ENCODE peak calls at places on chromosomes 11 and 22, in nine cellular contexts. One of them, this sample, is unnamed.

GRCh38 chr11:67538823-67539505 is 15.7 kb upstream of the CABP2 start:
- DNase-seq in SK-N-SH: no peak
- DNase-seq in adrenal gland: no peak
- DNase-seq in heart right ventricle: no peak
- DNase-seq in Caco-2: no peak
- DNase-seq in pancreas: no peak
- DNase-seq in iPS DF 6.9: no peak
- DNase-seq in GM23248: no peak
- DNase-seq in fibroblast of lung: no peak
- DNase-seq in this sample: no peak

GRCh38 chr11:118437046-118437735 is 899 bp downstream of the KMT2A start:
- DNase-seq in fibroblast of lung: peak; percentile 23
- DNase-seq in pancreas: peak; percentile 63
- DNase-seq in adrenal gland: peak; percentile 67
- DNase-seq in SK-N-SH: peak; percentile 57
- DNase-seq in Caco-2: peak; percentile 63
- DNase-seq in iPS DF 6.9: no peak
- DNase-seq in GM23248: peak; percentile 76
- DNase-seq in heart right ventricle: peak; percentile 39
- DNase-seq in this sample: peak; percentile 68

GRCh38 chr11:15638386-15638787 is 523.7 kb downstream of the INSC start:
- DNase-seq in heart right ventricle: no peak
- DNase-seq in fibroblast of lung: no peak
- DNase-seq in SK-N-SH: no peak
- DNase-seq in adrenal gland: no peak
- DNase-seq in GM23248: no peak
- DNase-seq in Caco-2: no peak
- DNase-seq in iPS DF 6.9: no peak
- DNase-seq in pancreas: no peak
- DNase-seq in this sample: no peak

GRCh38 chr11:102546923-102547471 is 16.4 kb upstream of the MMP7 start:
- DNase-seq in Caco-2: no peak
- DNase-seq in GM23248: no peak
- DNase-seq in adrenal gland: no peak
- DNase-seq in pancreas: no peak
- DNase-seq in fibroblast of lung: no peak
- DNase-seq in iPS DF 6.9: no peak
- DNase-seq in SK-N-SH: no peak
- DNase-seq in heart right ventricle: no peak
- DNase-seq in this sample: no peak

GRCh38 chr11:123254357-123254756 is 59.3 kb upstream of the CLMP start:
- DNase-seq in fibroblast of lung: no peak
- DNase-seq in adrenal gland: no peak
- DNase-seq in heart right ventricle: no peak
- DNase-seq in Caco-2: no peak
- DNase-seq in iPS DF 6.9: no peak
- DNase-seq in pancreas: no peak
- DNase-seq in GM23248: no peak
- DNase-seq in SK-N-SH: no peak
- DNase-seq in this sample: no peak

GRCh38 chr22:19042285-19043110 is 79.7 kb downstream of the DGCR2 start:
- DNase-seq in Caco-2: no peak
- DNase-seq in adrenal gland: no peak
- DNase-seq in heart right ventricle: no peak
- DNase-seq in iPS DF 6.9: no peak
- DNase-seq in fibroblast of lung: no peak
- DNase-seq in pancreas: no peak
- DNase-seq in GM23248: no peak
- DNase-seq in SK-N-SH: no peak
- DNase-seq in this sample: peak; percentile 54

GRCh38 chr11:130775306-130776043 is 140.8 kb downstream of the SNX19 start:
- DNase-seq in pancreas: no peak
- DNase-seq in SK-N-SH: no peak
- DNase-seq in fibroblast of lung: peak; percentile 66
- DNase-seq in heart right ventricle: no peak
- DNase-seq in adrenal gland: no peak
- DNase-seq in GM23248: peak; percentile 85
- DNase-seq in Caco-2: no peak
- DNase-seq in iPS DF 6.9: no peak
- DNase-seq in this sample: no peak

GRCh38 chr11:124108158-124108557 is 7.1 kb upstream of the VWA5A start:
- DNase-seq in fibroblast of lung: peak; percentile 55
- DNase-seq in heart right ventricle: no peak
- DNase-seq in GM23248: peak; percentile 13
- DNase-seq in SK-N-SH: no peak
- DNase-seq in iPS DF 6.9: no peak
- DNase-seq in adrenal gland: peak; percentile 53
- DNase-seq in Caco-2: no peak
- DNase-seq in pancreas: no peak
- DNase-seq in this sample: no peak

GRCh38 chr11:36211735-36212430 is 77.3 kb downstream of the COMMD9 start:
- DNase-seq in Caco-2: no peak
- DNase-seq in iPS DF 6.9: no peak
- DNase-seq in adrenal gland: no peak
- DNase-seq in SK-N-SH: peak; percentile 69
- DNase-seq in heart right ventricle: no peak
- DNase-seq in pancreas: no peak
- DNase-seq in GM23248: no peak
- DNase-seq in fibroblast of lung: no peak
- DNase-seq in this sample: no peak

GRCh38 chr11:13276454-13276851 is 1.1 kb upstream of the BMAL1 start:
- DNase-seq in heart right ventricle: no peak
- DNase-seq in fibroblast of lung: no peak
- DNase-seq in Caco-2: no peak
- DNase-seq in adrenal gland: no peak
- DNase-seq in iPS DF 6.9: no peak
- DNase-seq in SK-N-SH: peak; percentile 21
- DNase-seq in pancreas: no peak
- DNase-seq in GM23248: no peak
- DNase-seq in this sample: no peak

GRCh38 chr11:94734563-94735275 is 33.4 kb upstream of the AMOTL1 start:
- DNase-seq in GM23248: no peak
- DNase-seq in heart right ventricle: no peak
- DNase-seq in iPS DF 6.9: peak; percentile 61
- DNase-seq in pancreas: no peak
- DNase-seq in adrenal gland: no peak
- DNase-seq in SK-N-SH: no peak
- DNase-seq in Caco-2: no peak
- DNase-seq in fibroblast of lung: no peak
- DNase-seq in this sample: no peak

GRCh38 chr11:76701701-76702100 is 31.2 kb upstream of the LRRC32 start:
- DNase-seq in adrenal gland: peak; percentile 79
- DNase-seq in Caco-2: no peak
- DNase-seq in iPS DF 6.9: no peak
- DNase-seq in heart right ventricle: no peak
- DNase-seq in pancreas: no peak
- DNase-seq in GM23248: peak; percentile 84
- DNase-seq in SK-N-SH: no peak
- DNase-seq in fibroblast of lung: peak; percentile 66
- DNase-seq in this sample: no peak

GRCh38 chr11:133952199-133953190 is 4.3 kb downstream of the IGSF9B start:
- DNase-seq in iPS DF 6.9: no peak
- DNase-seq in adrenal gland: no peak
- DNase-seq in pancreas: no peak
- DNase-seq in SK-N-SH: no peak
- DNase-seq in Caco-2: no peak
- DNase-seq in fibroblast of lung: no peak
- DNase-seq in GM23248: no peak
- DNase-seq in heart right ventricle: no peak
- DNase-seq in this sample: no peak

GRCh38 chr11:2838091-2838490 is 47.5 kb downstream of the CDKN1C start:
- DNase-seq in fibroblast of lung: no peak
- DNase-seq in heart right ventricle: no peak
- DNase-seq in adrenal gland: no peak
- DNase-seq in SK-N-SH: no peak
- DNase-seq in Caco-2: no peak
- DNase-seq in iPS DF 6.9: no peak
- DNase-seq in pancreas: no peak
- DNase-seq in GM23248: no peak
- DNase-seq in this sample: no peak

GRCh38 chr11:65584723-65585171 is 8.9 kb downstream of the EHBP1L1 start:
- DNase-seq in fibroblast of lung: no peak
- DNase-seq in heart right ventricle: no peak
- DNase-seq in iPS DF 6.9: no peak
- DNase-seq in GM23248: no peak
- DNase-seq in pancreas: no peak
- DNase-seq in Caco-2: no peak
- DNase-seq in SK-N-SH: peak; percentile 41
- DNase-seq in adrenal gland: no peak
- DNase-seq in this sample: no peak

GRCh38 chr22:17057959-17058814 is 26.6 kb upstream of the IL17RA start:
- DNase-seq in heart right ventricle: peak; percentile 65
- DNase-seq in iPS DF 6.9: peak; percentile 57
- DNase-seq in SK-N-SH: peak; percentile 75
- DNase-seq in GM23248: peak; percentile 79
- DNase-seq in fibroblast of lung: peak; percentile 72
- DNase-seq in pancreas: peak; percentile 67
- DNase-seq in Caco-2: peak; percentile 69
- DNase-seq in adrenal gland: peak; percentile 80
- DNase-seq in this sample: peak; percentile 69

GRCh38 chr11:40134820-40135219 is 1324.6 kb downstream of the LRRC4C start:
- DNase-seq in pancreas: no peak
- DNase-seq in iPS DF 6.9: no peak
- DNase-seq in heart right ventricle: no peak
- DNase-seq in Caco-2: no peak
- DNase-seq in adrenal gland: no peak
- DNase-seq in SK-N-SH: peak; percentile 8
- DNase-seq in fibroblast of lung: no peak
- DNase-seq in GM23248: no peak
- DNase-seq in this sample: no peak

GRCh38 chr11:119472186-119472855 is 49.3 kb upstream of the THY1 start:
- DNase-seq in Caco-2: peak; percentile 33
- DNase-seq in GM23248: peak; percentile 56
- DNase-seq in SK-N-SH: no peak
- DNase-seq in pancreas: no peak
- DNase-seq in adrenal gland: no peak
- DNase-seq in fibroblast of lung: peak; percentile 77
- DNase-seq in iPS DF 6.9: no peak
- DNase-seq in heart right ventricle: no peak
- DNase-seq in this sample: no peak

GRCh38 chr22:22167791-22168189 is 76.8 kb upstream of the VPREB1 start:
- DNase-seq in GM23248: no peak
- DNase-seq in fibroblast of lung: no peak
- DNase-seq in adrenal gland: no peak
- DNase-seq in Caco-2: no peak
- DNase-seq in iPS DF 6.9: no peak
- DNase-seq in heart right ventricle: no peak
- DNase-seq in SK-N-SH: no peak
- DNase-seq in pancreas: no peak
- DNase-seq in this sample: no peak
- H3K4me1 ChIP-seq in GM23248: no peaks in the 10 kb centered on the region
- H3K4me1 ChIP-seq in fibroblast of lung: no peaks in the 10 kb centered on the region
- H3K4me1 ChIP-seq in adrenal gland: no peaks in the 10 kb centered on the region
- H3K4me1 ChIP-seq in Caco-2: no peaks in the 10 kb centered on the region
- H3K4me1 ChIP-seq in iPS DF 6.9: no peaks in the 10 kb centered on the region
- H3K4me1 ChIP-seq in heart right ventricle: peaks cover 6% of the 10 kb centered on the region
- H3K4me1 ChIP-seq in SK-N-SH: no peaks in the 10 kb centered on the region
- H3K4me1 ChIP-seq in pancreas: no peaks in the 10 kb centered on the region
- H3K4me1 ChIP-seq in this sample: no peaks in the 10 kb centered on the region

GRCh38 chr11:69295079-69295994 is 1.4 kb downstream of the MYEOV start:
- DNase-seq in GM23248: no peak
- DNase-seq in fibroblast of lung: no peak
- DNase-seq in heart right ventricle: no peak
- DNase-seq in Caco-2: no peak
- DNase-seq in pancreas: no peak
- DNase-seq in iPS DF 6.9: no peak
- DNase-seq in SK-N-SH: no peak
- DNase-seq in adrenal gland: no peak
- DNase-seq in this sample: peak; percentile 62
- H3K4me1 ChIP-seq in GM23248: peaks cover 40% of the 10 kb centered on the region
- H3K4me1 ChIP-seq in fibroblast of lung: peaks cover 36% of the 10 kb centered on the region
- H3K4me1 ChIP-seq in heart right ventricle: peaks cover 62% of the 10 kb centered on the region
- H3K4me1 ChIP-seq in Caco-2: peaks cover 40% of the 10 kb centered on the region
- H3K4me1 ChIP-seq in pancreas: peaks cover 16% of the 10 kb centered on the region
- H3K4me1 ChIP-seq in iPS DF 6.9: peaks cover 2% of the 10 kb centered on the region
- H3K4me1 ChIP-seq in SK-N-SH: peaks cover 38% of the 10 kb centered on the region
- H3K4me1 ChIP-seq in adrenal gland: peaks cover 30% of the 10 kb centered on the region
- H3K4me1 ChIP-seq in this sample: peaks cover 42% of the 10 kb centered on the region

DNA sequence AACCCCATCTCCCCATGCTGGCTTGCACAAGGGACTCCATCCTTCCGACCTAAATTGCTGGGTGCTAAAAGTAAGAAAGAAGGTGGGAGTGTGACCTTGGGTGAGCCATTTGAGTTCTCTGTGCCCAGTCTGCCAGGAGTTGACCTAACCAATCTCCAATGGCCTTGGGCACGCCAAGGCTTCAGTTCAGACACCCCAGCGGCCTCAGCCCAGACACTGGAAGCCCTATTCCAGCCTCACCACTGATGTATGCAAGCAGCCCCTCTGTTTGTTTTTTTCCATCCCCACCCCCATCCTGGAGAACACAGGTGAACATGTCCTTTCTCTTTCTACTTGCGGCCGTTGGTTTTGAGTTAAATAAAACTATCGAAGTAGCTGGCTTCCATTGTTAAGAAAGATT is 31.9 kb downstream of the MYH9 start:
- DNase-seq in pancreas: no peak
- DNase-seq in GM23248: no peak
- DNase-seq in Caco-2: no peak
- DNase-seq in fibroblast of lung: no peak
- DNase-seq in adrenal gland: peak; percentile 57
- DNase-seq in SK-N-SH: no peak
- DNase-seq in iPS DF 6.9: no peak
- DNase-seq in heart right ventricle: no peak
- DNase-seq in this sample: no peak
- H3K4me1 ChIP-seq in pancreas: peaks cover 88% of the 10 kb centered on the region
- H3K4me1 ChIP-seq in GM23248: peaks cover 68% of the 10 kb centered on the region
- H3K4me1 ChIP-seq in Caco-2: peaks cover 89% of the 10 kb centered on the region
- H3K4me1 ChIP-seq in fibroblast of lung: peaks cover 64% of the 10 kb centered on the region
- H3K4me1 ChIP-seq in adrenal gland: peaks cover 87% of the 10 kb centered on the region
- H3K4me1 ChIP-seq in SK-N-SH: peaks cover 65% of the 10 kb centered on the region
- H3K4me1 ChIP-seq in iPS DF 6.9: peaks cover 13% of the 10 kb centered on the region
- H3K4me1 ChIP-seq in heart right ventricle: peaks cover 97% of the 10 kb centered on the region
- H3K4me1 ChIP-seq in this sample: peaks cover 93% of the 10 kb centered on the region

GRCh38 chr11:113202431-113202830 is 112.0 kb upstream of the TTC12 start:
- DNase-seq in SK-N-SH: no peak
- DNase-seq in Caco-2: peak; percentile 78
- DNase-seq in heart right ventricle: no peak
- DNase-seq in GM23248: peak; percentile 33
- DNase-seq in iPS DF 6.9: no peak
- DNase-seq in pancreas: no peak
- DNase-seq in adrenal gland: no peak
- DNase-seq in fibroblast of lung: no peak
- DNase-seq in this sample: no peak

GRCh38 chr11:113203332-113203731 is 111.1 kb upstream of the TTC12 start:
- DNase-seq in adrenal gland: no peak
- DNase-seq in iPS DF 6.9: no peak
- DNase-seq in Caco-2: no peak
- DNase-seq in pancreas: no peak
- DNase-seq in SK-N-SH: peak; percentile 78
- DNase-seq in heart right ventricle: no peak
- DNase-seq in GM23248: no peak
- DNase-seq in fibroblast of lung: no peak
- DNase-seq in this sample: no peak

GRCh38 chr11:113198907-113199660 is 115.3 kb upstream of the TTC12 start:
- DNase-seq in SK-N-SH: no peak
- DNase-seq in adrenal gland: no peak
- DNase-seq in GM23248: no peak
- DNase-seq in heart right ventricle: no peak
- DNase-seq in pancreas: no peak
- DNase-seq in iPS DF 6.9: no peak
- DNase-seq in Caco-2: no peak
- DNase-seq in fibroblast of lung: peak; percentile 33
- DNase-seq in this sample: no peak

GRCh38 chr11:113204280-113204679 is 110.1 kb upstream of the TTC12 start:
- DNase-seq in iPS DF 6.9: no peak
- DNase-seq in fibroblast of lung: no peak
- DNase-seq in SK-N-SH: no peak
- DNase-seq in Caco-2: no peak
- DNase-seq in pancreas: no peak
- DNase-seq in adrenal gland: no peak
- DNase-seq in heart right ventricle: no peak
- DNase-seq in GM23248: no peak
- DNase-seq in this sample: no peak

GRCh38 chr11:113201055-113201818 is 113.1 kb upstream of the TTC12 start:
- DNase-seq in GM23248: no peak
- DNase-seq in iPS DF 6.9: no peak
- DNase-seq in heart right ventricle: no peak
- DNase-seq in pancreas: no peak
- DNase-seq in fibroblast of lung: no peak
- DNase-seq in SK-N-SH: peak; percentile 72
- DNase-seq in Caco-2: no peak
- DNase-seq in adrenal gland: no peak
- DNase-seq in this sample: no peak
- H3K4me1 ChIP-seq in GM23248: peaks cover 8% of the 10 kb centered on the region
- H3K4me1 ChIP-seq in iPS DF 6.9: no peaks in the 10 kb centered on the region
- H3K4me1 ChIP-seq in heart right ventricle: no peaks in the 10 kb centered on the region
- H3K4me1 ChIP-seq in pancreas: no peaks in the 10 kb centered on the region
- H3K4me1 ChIP-seq in fibroblast of lung: no peaks in the 10 kb centered on the region
- H3K4me1 ChIP-seq in SK-N-SH: no peaks in the 10 kb centered on the region
- H3K4me1 ChIP-seq in Caco-2: peaks cover 13% of the 10 kb centered on the region
- H3K4me1 ChIP-seq in adrenal gland: peaks cover 4% of the 10 kb centered on the region
- H3K4me1 ChIP-seq in this sample: no peaks in the 10 kb centered on the region